ENCODE peak calls at places on chromosomes 16 and 17, in nine cellular contexts. One of them, this sample, is unnamed.

GRCh38 chr17:70105154-70105553 is 30.1 kb downstream of the KCNJ16 start:
- DNase-seq in cardiac muscle cell: no peak
- DNase-seq in GM20000: no peak
- DNase-seq in ovary: no peak
- DNase-seq in stimulated activated CD8-positive, alpha-beta memory T cell treated with anti-CD3 and anti-CD28 coated beads, Interleukin-4, amount 100 ng/mL, for 1 hour: no peak
- DNase-seq in MV-4-11: no peak
- DNase-seq in left colon: no peak
- DNase-seq in RPMI8226: no peak
- DNase-seq in iris pigment epithelial cell: no peak
- DNase-seq in this sample: no peak

GRCh38 chr16:10277597-10277996 is 95.4 kb upstream of the GRIN2A start:
- DNase-seq in cardiac muscle cell: no peak
- DNase-seq in GM20000: no peak
- DNase-seq in ovary: no peak
- DNase-seq in stimulated activated CD8-positive, alpha-beta memory T cell treated with anti-CD3 and anti-CD28 coated beads, Interleukin-4, amount 100 ng/mL, for 1 hour: no peak
- DNase-seq in MV-4-11: no peak
- DNase-seq in left colon: no peak
- DNase-seq in RPMI8226: no peak
- DNase-seq in iris pigment epithelial cell: no peak
- DNase-seq in this sample: no peak

GRCh38 chr16:51994597-51994996 is 552.3 kb downstream of the TOX3 start:
- DNase-seq in cardiac muscle cell: peak
- DNase-seq in GM20000: no peak
- DNase-seq in ovary: no peak
- DNase-seq in stimulated activated CD8-positive, alpha-beta memory T cell treated with anti-CD3 and anti-CD28 coated beads, Interleukin-4, amount 100 ng/mL, for 1 hour: no peak
- DNase-seq in MV-4-11: no peak
- DNase-seq in left colon: peak
- DNase-seq in RPMI8226: peak
- DNase-seq in iris pigment epithelial cell: no peak
- DNase-seq in this sample: no peak

GRCh38 chr16:89187337-89188063 is 12.8 kb downstream of the SLC22A31 start:
- DNase-seq in cardiac muscle cell: peak
- DNase-seq in GM20000: no peak
- DNase-seq in ovary: no peak
- DNase-seq in stimulated activated CD8-positive, alpha-beta memory T cell treated with anti-CD3 and anti-CD28 coated beads, Interleukin-4, amount 100 ng/mL, for 1 hour: no peak
- DNase-seq in MV-4-11: peak
- DNase-seq in left colon: no peak
- DNase-seq in RPMI8226: peak
- DNase-seq in iris pigment epithelial cell: no peak
- DNase-seq in this sample: peak

GRCh38 chr16:70380205-70380918 is 33.7 kb downstream of the DDX19A start:
- DNase-seq in cardiac muscle cell: peak
- DNase-seq in GM20000: peak
- DNase-seq in ovary: peak
- DNase-seq in stimulated activated CD8-positive, alpha-beta memory T cell treated with anti-CD3 and anti-CD28 coated beads, Interleukin-4, amount 100 ng/mL, for 1 hour: peak
- DNase-seq in MV-4-11: peak
- DNase-seq in left colon: peak
- DNase-seq in RPMI8226: peak
- DNase-seq in iris pigment epithelial cell: peak
- DNase-seq in this sample: peak

GRCh38 chr17:68705331-68706166 is 104.4 kb upstream of the FAM20A start:
- DNase-seq in cardiac muscle cell: no peak
- DNase-seq in GM20000: no peak
- DNase-seq in ovary: no peak
- DNase-seq in stimulated activated CD8-positive, alpha-beta memory T cell treated with anti-CD3 and anti-CD28 coated beads, Interleukin-4, amount 100 ng/mL, for 1 hour: no peak
- DNase-seq in MV-4-11: peak
- DNase-seq in left colon: no peak
- DNase-seq in RPMI8226: no peak
- DNase-seq in iris pigment epithelial cell: peak
- DNase-seq in this sample: no peak

GRCh38 chr17:36069131-36069530 is 5.1 kb downstream of the CCL18 start:
- DNase-seq in cardiac muscle cell: no peak
- DNase-seq in GM20000: no peak
- DNase-seq in ovary: no peak
- DNase-seq in stimulated activated CD8-positive, alpha-beta memory T cell treated with anti-CD3 and anti-CD28 coated beads, Interleukin-4, amount 100 ng/mL, for 1 hour: no peak
- DNase-seq in MV-4-11: peak
- DNase-seq in left colon: no peak
- DNase-seq in RPMI8226: no peak
- DNase-seq in iris pigment epithelial cell: peak
- DNase-seq in this sample: no peak

GRCh38 chr16:77696149-77696548 is 26.2 kb upstream of the NUDT7 start:
- DNase-seq in cardiac muscle cell: peak
- DNase-seq in GM20000: no peak
- DNase-seq in ovary: no peak
- DNase-seq in stimulated activated CD8-positive, alpha-beta memory T cell treated with anti-CD3 and anti-CD28 coated beads, Interleukin-4, amount 100 ng/mL, for 1 hour: no peak
- DNase-seq in MV-4-11: peak
- DNase-seq in left colon: no peak
- DNase-seq in RPMI8226: no peak
- DNase-seq in iris pigment epithelial cell: no peak
- DNase-seq in this sample: no peak

GRCh38 chr16:23691483-23692189 is 12.9 kb downstream of the PLK1 start:
- DNase-seq in cardiac muscle cell: no peak
- DNase-seq in GM20000: no peak
- DNase-seq in ovary: no peak
- DNase-seq in stimulated activated CD8-positive, alpha-beta memory T cell treated with anti-CD3 and anti-CD28 coated beads, Interleukin-4, amount 100 ng/mL, for 1 hour: no peak
- DNase-seq in MV-4-11: peak
- DNase-seq in left colon: no peak
- DNase-seq in RPMI8226: no peak
- DNase-seq in iris pigment epithelial cell: peak
- DNase-seq in this sample: no peak

GRCh38 chr16:88700322-88700635 is 5.9 kb downstream of the RNF166 start:
- DNase-seq in cardiac muscle cell: no peak
- DNase-seq in GM20000: no peak
- DNase-seq in ovary: no peak
- DNase-seq in stimulated activated CD8-positive, alpha-beta memory T cell treated with anti-CD3 and anti-CD28 coated beads, Interleukin-4, amount 100 ng/mL, for 1 hour: no peak
- DNase-seq in MV-4-11: no peak
- DNase-seq in left colon: no peak
- DNase-seq in RPMI8226: no peak
- DNase-seq in iris pigment epithelial cell: no peak
- DNase-seq in this sample: no peak

GRCh38 chr17:81685108-81685507 is 1.3 kb downstream of the HGS start:
- DNase-seq in cardiac muscle cell: no peak
- DNase-seq in GM20000: no peak
- DNase-seq in ovary: no peak
- DNase-seq in stimulated activated CD8-positive, alpha-beta memory T cell treated with anti-CD3 and anti-CD28 coated beads, Interleukin-4, amount 100 ng/mL, for 1 hour: no peak
- DNase-seq in MV-4-11: peak
- DNase-seq in left colon: no peak
- DNase-seq in RPMI8226: peak
- DNase-seq in iris pigment epithelial cell: peak
- DNase-seq in this sample: no peak

GRCh38 chr16:19001788-19002187 is 18.1 kb downstream of the TMC7 start:
- DNase-seq in cardiac muscle cell: no peak
- DNase-seq in GM20000: no peak
- DNase-seq in ovary: no peak
- DNase-seq in stimulated activated CD8-positive, alpha-beta memory T cell treated with anti-CD3 and anti-CD28 coated beads, Interleukin-4, amount 100 ng/mL, for 1 hour: no peak
- DNase-seq in MV-4-11: no peak
- DNase-seq in left colon: no peak
- DNase-seq in RPMI8226: no peak
- DNase-seq in iris pigment epithelial cell: peak
- DNase-seq in this sample: no peak